ENCODE peak calls at places on chromosomes 3 and 15, in eight cellular contexts. M, P, Q, H, E, S, O and F are unnamed samples.
A peak's percentile ranks its signal among the peaks of the same experiment; 100 is the strongest.

GRCh38 chr15:31079519-31079918 is 22.0 kb downstream of the TRPM1 start:
- ATAC-seq in M (no peak), P (no peak), Q (no peak), H (no peak), E (peak; percentile 24), S (no peak), O (no peak), F (no peak)

GRCh38 chr3:171470714-171471227 is 10.6 kb upstream of the TNIK start:
- ATAC-seq in M (no peak), P (no peak), Q (no peak), H (no peak), E (no peak), S (no peak), O (no peak), F (no peak)

GRCh38 chr3:105957722-105958121 is 88.9 kb upstream of the CBLB start:
- ATAC-seq in M (no peak), P (no peak), Q (no peak), H (no peak), E (no peak), S (no peak), O (no peak), F (peak; percentile 69)

GRCh38 chr3:58350627-58351013 is 17.9 kb downstream of the PXK start:
- ATAC-seq in M (no peak), P (no peak), Q (no peak), H (no peak), E (no peak), S (peak; percentile 31), O (no peak), F (peak; percentile 6)

GRCh38 chr3:13839766-13840340 is 40.0 kb downstream of the WNT7A start:
- ATAC-seq in M (no peak), P (no peak), Q (no peak), H (no peak), E (no peak), S (no peak), O (no peak), F (no peak)

GRCh38 chr3:139935866-139936817 is 1.2 kb downstream of the CLSTN2 start:
- ATAC-seq in M (no peak), P (no peak), Q (peak; percentile 29), H (no peak), E (peak; percentile 25), S (no peak), O (no peak), F (peak; percentile 24)

GRCh38 chr3:43747641-43748040 is 56.9 kb downstream of the ABHD5 start:
- ATAC-seq in M (no peak), P (no peak), Q (peak; percentile 35), H (no peak), E (no peak), S (peak; percentile 8), O (no peak), F (peak; percentile 34)

GRCh38 chr3:157128771-157129671 is 30.9 kb downstream of the CCNL1 start:
- ATAC-seq in M (peak; percentile 51), P (peak; percentile 12), Q (no peak), H (peak; percentile 2), E (peak; percentile 9), S (no peak), O (peak; percentile 44), F (peak; percentile 5)

GRCh38 chr15:70833897-70834765 is 19.8 kb downstream of the LARP6 start:
- ATAC-seq in M (no peak), P (no peak), Q (no peak), H (no peak), E (peak; percentile 76), S (no peak), O (no peak), F (no peak)

GRCh38 chr3:44206862-44207652 is 34.6 kb upstream of the TOPAZ1 start:
- ATAC-seq in M (no peak), P (no peak), Q (no peak), H (no peak), E (no peak), S (no peak), O (no peak), F (no peak)

GRCh38 chr15:80852676-80853075 is 73.5 kb downstream of the CEMIP start:
- ATAC-seq in M (no peak), P (no peak), Q (no peak), H (no peak), E (no peak), S (no peak), O (no peak), F (peak; percentile 51)

GRCh38 chr3:18012464-18012863 is 270.0 kb upstream of the TBC1D5 start:
- ATAC-seq in M (no peak), P (no peak), Q (no peak), H (no peak), E (no peak), S (no peak), O (no peak), F (no peak)

GRCh38 chr3:37768107-37768809 is 93.4 kb upstream of the CTDSPL start:
- ATAC-seq in M (no peak), P (no peak), Q (no peak), H (no peak), E (no peak), S (no peak), O (no peak), F (no peak)

GRCh38 chr3:140308535-140308934 is 369.3 kb upstream of the TRIM42 start:
- ATAC-seq in M (no peak), P (no peak), Q (no peak), H (no peak), E (no peak), S (peak; percentile 70), O (no peak), F (no peak)

GRCh38 chr3:187012609-187013051 is 82.3 kb downstream of the ST6GAL1 start:
- ATAC-seq in M (peak; percentile 10), P (peak; percentile 79), Q (peak; percentile 54), H (peak; percentile 58), E (peak; percentile 55), S (no peak), O (peak; percentile 50), F (no peak)

GRCh38 chr3:57654214-57654613 is 38.7 kb downstream of the DENND6A start:
- ATAC-seq in M (no peak), P (no peak), Q (no peak), H (no peak), E (no peak), S (no peak), O (no peak), F (no peak)